ENCODE peak calls at places on chromosomes 16 and 17, in ten cellular contexts. Q is GM12878, H is C1 segment of cervical spinal cord, S is renal cortical epithelial cell, U is EL, W is ovary, F is dorsolateral prefrontal cortex, T is NCI-H460, X is Kasumi-1, E is neuronal stem cell. M is an unnamed sample.

GRCh38 chr17:63476494-63476856 is 386 bp upstream of the ACE start:
- DNase-seq in Q (no peak), H (no peak), S (no peak), U (peak), W (no peak), F (no peak), T (no peak), X (no peak), E (peak), M (no peak)

GRCh38 chr17:58335061-58335731 is 6.6 kb upstream of the TSPOAP1 start:
- DNase-seq in Q (no peak), H (no peak), S (no peak), U (no peak), W (no peak), F (no peak), T (no peak), X (no peak), E (no peak), M (no peak)

GRCh38 chr17:57986841-57987581 is 1.0 kb downstream of the VEZF1 start:
- DNase-seq in Q (no peak), H (peak), S (peak), U (peak), W (no peak), F (no peak), T (no peak), X (peak), E (peak), M (no peak)

GRCh38 chr16:54318941-54319340 is 32.4 kb upstream of the IRX3 start:
- DNase-seq in Q (no peak), H (no peak), S (peak), U (peak), W (no peak), F (no peak), T (no peak), X (no peak), E (no peak), M (no peak)

GRCh38 chr17:70137451-70138230 is 31.7 kb upstream of the KCNJ2 start:
- DNase-seq in Q (peak), H (peak), S (peak), U (peak), W (peak), F (no peak), T (peak), X (no peak), E (no peak), M (no peak)

GRCh38 chr17:58755577-58756245 is at the start of gene PPM1E:
- DNase-seq in Q (no peak), H (no peak), S (peak), U (peak), W (peak), F (peak), T (peak), X (no peak), E (peak), M (peak)

GRCh38 chr16:3764409-3764808 is 47.1 kb upstream of the TRAP1 start:
- DNase-seq in Q (no peak), H (no peak), S (no peak), U (no peak), W (no peak), F (no peak), T (no peak), X (no peak), E (no peak), M (no peak)

GRCh38 chr17:14442798-14443553 is 142.1 kb downstream of the HS3ST3B1 start:
- DNase-seq in Q (no peak), H (no peak), S (no peak), U (no peak), W (no peak), F (no peak), T (no peak), X (no peak), E (no peak), M (no peak)

GRCh38 chr17:28345420-28346198 is 10.0 kb downstream of the TNFAIP1 start:
- DNase-seq in Q (no peak), H (no peak), S (peak), U (no peak), W (no peak), F (no peak), T (no peak), X (no peak), E (no peak), M (no peak)

GRCh38 chr16:15980329-15980728 is 30.9 kb downstream of the ABCC1 start:
- DNase-seq in Q (no peak), H (no peak), S (no peak), U (no peak), W (no peak), F (no peak), T (no peak), X (no peak), E (no peak), M (no peak)

GRCh38 chr16:9107025-9107970 is 15.9 kb downstream of the HAPSTR1 start:
- DNase-seq in Q (no peak), H (no peak), S (no peak), U (peak), W (no peak), F (no peak), T (no peak), X (no peak), E (no peak), M (no peak)

GRCh38 chr16:89409161-89409711 is 81.1 kb downstream of the ANKRD11 start:
- DNase-seq in Q (no peak), H (no peak), S (peak), U (peak), W (no peak), F (no peak), T (no peak), X (no peak), E (no peak), M (no peak)

GRCh38 chr17:73194514-73195222 is 1.8 kb downstream of the COG1 start:
- DNase-seq in Q (no peak), H (no peak), S (peak), U (peak), W (no peak), F (no peak), T (no peak), X (no peak), E (no peak), M (no peak)

M was measured in NT2/D1.